ENCODE peak calls at places on chromosomes 4 and X, in seven cellular contexts. C, B, L, I, V, D and R are unnamed samples.
A peak's percentile ranks its signal among the peaks of the same experiment; 100 is the strongest.

GRCh38 chr4:122584517-122584916 is 36.3 kb downstream of the IL21 start:
- DNase-seq in C (no peak), B (no peak), L (no peak), I (no peak), V (peak; percentile 15), D (no peak), R (no peak)

GRCh38 chr4:86007042-86007441 is 352.8 kb downstream of the MAPK10 start:
- DNase-seq in C (no peak), B (no peak), L (no peak), I (no peak), V (no peak), D (no peak), R (no peak)

GRCh38 chr4:48194986-48195773 is 61.1 kb upstream of the TXK start:
- DNase-seq in C (no peak), B (no peak), L (no peak), I (no peak), V (no peak), D (no peak), R (no peak)

GRCh38 chr4:185730849-185731608 is 81.0 kb downstream of the SORBS2 start:
- DNase-seq in C (no peak), B (no peak), L (no peak), I (no peak), V (no peak), D (no peak), R (no peak)

GRCh38 chr4:22502895-22503814 is 12.7 kb downstream of the ADGRA3 start:
- DNase-seq in C (no peak), B (no peak), L (no peak), I (no peak), V (no peak), D (no peak), R (no peak)

GRCh38 chrX:21645437-21646220 is 12.5 kb downstream of the KLHL34 start:
- DNase-seq in C (no peak), B (no peak), L (no peak), I (no peak), V (no peak), D (no peak), R (no peak)

GRCh38 chrX:38985375-38985774 is 184.1 kb downstream of the MID1IP1 start:
- DNase-seq in C (no peak), B (no peak), L (no peak), I (no peak), V (peak; percentile 41), D (no peak), R (no peak)

GRCh38 chr4:125115476-125115875 is 199.3 kb upstream of the FAT4 start:
- DNase-seq in C (no peak), B (no peak), L (no peak), I (no peak), V (no peak), D (no peak), R (no peak)

GRCh38 chrX:1300449-1300848 is 31.8 kb downstream of the CSF2RA start:
- DNase-seq in C (no peak), B (peak; percentile 82), L (no peak), I (no peak), V (no peak), D (no peak), R (no peak)
- H3K9me3 ChIP-seq in C (no peaks in the 10 kb centered on the region), B (no peaks in the 10 kb centered on the region), L (peaks cover 11% of the 10 kb centered on the region), I (peaks cover 6% of the 10 kb centered on the region), V (no peaks in the 10 kb centered on the region), D (no peaks in the 10 kb centered on the region), R (no peaks in the 10 kb centered on the region)

DNA sequence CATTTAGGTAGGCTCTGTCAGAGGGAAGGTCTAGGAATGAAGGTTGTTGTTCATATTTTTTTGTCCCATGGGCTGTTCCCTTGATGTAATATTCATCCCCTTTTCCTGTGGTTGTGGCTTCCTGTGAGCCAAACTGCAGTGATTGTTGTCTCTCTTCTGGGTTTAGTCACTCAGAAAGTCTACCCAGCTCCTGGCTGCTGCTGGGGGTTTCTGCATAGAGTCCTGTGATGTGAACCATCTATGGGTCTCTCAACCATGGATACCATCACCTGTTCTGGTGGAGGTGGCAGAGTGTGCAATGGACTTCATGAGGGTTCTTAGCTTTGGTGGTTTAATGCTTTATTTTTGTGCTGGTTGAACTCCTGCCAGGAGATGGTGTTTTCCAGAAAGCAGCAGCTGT is 122.8 kb downstream of the ZC4H2 start:
- DNase-seq in C (no peak), B (no peak), L (no peak), I (no peak), V (no peak), D (no peak), R (no peak)
- H3K9me3 ChIP-seq in C (no peaks in the 10 kb centered on the region), B (peaks cover 24% of the 10 kb centered on the region), L (peaks cover 12% of the 10 kb centered on the region), I (no peaks in the 10 kb centered on the region), V (no peaks in the 10 kb centered on the region), D (no peaks in the 10 kb centered on the region), R (peaks cover 8% of the 10 kb centered on the region)

GRCh38 chrX:144333429-144333828 is 449.6 kb downstream of the UBE2NL start:
- DNase-seq in C (no peak), B (no peak), L (no peak), I (no peak), V (no peak), D (no peak), R (no peak)

GRCh38 chrX:144335402-144335801 is 451.5 kb downstream of the UBE2NL start:
- DNase-seq in C (no peak), B (peak; percentile 62), L (no peak), I (no peak), V (no peak), D (no peak), R (no peak)

GRCh38 chrX:144334577-144334976 is 450.7 kb downstream of the UBE2NL start:
- DNase-seq in C (no peak), B (peak; percentile 42), L (no peak), I (no peak), V (no peak), D (no peak), R (no peak)
- H3K9me3 ChIP-seq in C (no peaks in the 10 kb centered on the region), B (peaks cover 29% of the 10 kb centered on the region), L (no peaks in the 10 kb centered on the region), I (no peaks in the 10 kb centered on the region), V (no peaks in the 10 kb centered on the region), D (no peaks in the 10 kb centered on the region), R (no peaks in the 10 kb centered on the region)

GRCh38 chrX:145292208-145292607 is 44.9 kb downstream of the SPANXN1 start:
- DNase-seq in C (no peak), B (no peak), L (no peak), I (no peak), V (no peak), D (no peak), R (no peak)
- H3K9me3 ChIP-seq in C (no peaks in the 10 kb centered on the region), B (peaks cover 24% of the 10 kb centered on the region), L (no peaks in the 10 kb centered on the region), I (no peaks in the 10 kb centered on the region), V (no peaks in the 10 kb centered on the region), D (no peaks in the 10 kb centered on the region), R (no peaks in the 10 kb centered on the region)

GRCh38 chr4:177041356-177041755 is 248.6 kb upstream of the VEGFC start:
- DNase-seq in C (no peak), B (no peak), L (no peak), I (no peak), V (no peak), D (no peak), R (no peak)
- H3K9me3 ChIP-seq in C (no peaks in the 10 kb centered on the region), B (no peaks in the 10 kb centered on the region), L (no peaks in the 10 kb centered on the region), I (no peaks in the 10 kb centered on the region), V (no peaks in the 10 kb centered on the region), D (no peaks in the 10 kb centered on the region), R (no peaks in the 10 kb centered on the region)

GRCh38 chr4:29908276-29908675 is 811.9 kb upstream of the PCDH7 start:
- DNase-seq in C (no peak), B (no peak), L (no peak), I (no peak), V (no peak), D (no peak), R (no peak)
- H3K9me3 ChIP-seq in C (no peaks in the 10 kb centered on the region), B (no peaks in the 10 kb centered on the region), L (no peaks in the 10 kb centered on the region), I (no peaks in the 10 kb centered on the region), V (no peaks in the 10 kb centered on the region), D (no peaks in the 10 kb centered on the region), R (no peaks in the 10 kb centered on the region)

GRCh38 chrX:143701460-143701859 is 19.1 kb downstream of the SPANXN2 start:
- DNase-seq in C (no peak), B (no peak), L (no peak), I (no peak), V (no peak), D (no peak), R (no peak)
- H3K9me3 ChIP-seq in C (no peaks in the 10 kb centered on the region), B (peaks cover 44% of the 10 kb centered on the region), L (no peaks in the 10 kb centered on the region), I (no peaks in the 10 kb centered on the region), V (no peaks in the 10 kb centered on the region), D (no peaks in the 10 kb centered on the region), R (no peaks in the 10 kb centered on the region)

GRCh38 chrX:7132335-7133035 is 15.0 kb upstream of the STS start:
- DNase-seq in C (no peak), B (peak; percentile 65), L (no peak), I (peak; percentile 70), V (peak; percentile 18), D (peak; percentile 61), R (peak; percentile 5)

GRCh38 chrX:7127058-7127457 is 20.5 kb upstream of the STS start:
- DNase-seq in C (no peak), B (no peak), L (no peak), I (no peak), V (no peak), D (no peak), R (no peak)

GRCh38 chrX:7131621-7132020 is 15.9 kb upstream of the STS start:
- DNase-seq in C (no peak), B (no peak), L (no peak), I (no peak), V (no peak), D (no peak), R (no peak)

GRCh38 chrX:7133036-7133412 is 14.5 kb upstream of the STS start:
- DNase-seq in C (peak; percentile 23), B (no peak), L (no peak), I (no peak), V (no peak), D (no peak), R (no peak)
- H3K9me3 ChIP-seq in C (no peaks in the 10 kb centered on the region), B (no peaks in the 10 kb centered on the region), L (no peaks in the 10 kb centered on the region), I (no peaks in the 10 kb centered on the region), V (no peaks in the 10 kb centered on the region), D (no peaks in the 10 kb centered on the region), R (no peaks in the 10 kb centered on the region)

DNA sequence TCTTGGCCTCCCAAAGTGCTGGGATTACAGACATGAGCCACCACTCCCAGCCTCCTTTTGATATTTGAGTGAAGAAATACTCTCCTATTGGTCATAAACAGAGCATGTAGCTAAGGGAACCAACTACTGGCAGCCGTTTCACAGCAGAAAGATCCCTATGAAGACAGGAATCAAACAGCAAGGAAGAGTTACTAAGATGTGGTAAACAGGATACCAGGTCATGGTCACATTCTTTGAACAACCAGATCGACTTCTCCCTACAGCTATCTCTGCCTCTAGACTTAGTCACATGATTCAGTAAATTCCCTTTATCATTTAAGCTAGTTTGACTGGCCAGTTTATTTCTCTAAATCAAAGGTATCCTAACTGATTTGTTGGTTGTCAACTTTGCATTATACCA is 9.0 kb upstream of the HNRNPD start:
- DNase-seq in C (no peak), B (no peak), L (no peak), I (no peak), V (no peak), D (no peak), R (no peak)
- H3K9me3 ChIP-seq in C (no peaks in the 10 kb centered on the region), B (no peaks in the 10 kb centered on the region), L (no peaks in the 10 kb centered on the region), I (peaks cover 4% of the 10 kb centered on the region), V (no peaks in the 10 kb centered on the region), D (no peaks in the 10 kb centered on the region), R (no peaks in the 10 kb centered on the region)

GRCh38 chr4:92254767-92255442 is 48.9 kb upstream of the GRID2 start:
- DNase-seq in C (no peak), B (peak; percentile 74), L (no peak), I (no peak), V (no peak), D (no peak), R (no peak)
- H3K9me3 ChIP-seq in C (no peaks in the 10 kb centered on the region), B (peaks cover 55% of the 10 kb centered on the region), L (peaks cover 12% of the 10 kb centered on the region), I (no peaks in the 10 kb centered on the region), V (no peaks in the 10 kb centered on the region), D (no peaks in the 10 kb centered on the region), R (no peaks in the 10 kb centered on the region)